ENCODE peak calls at places on chromosomes 12 and 14, in four cellular contexts. L is HFFc6, Q is small intestine, K is body of pancreas. B is an unnamed sample.

GRCh38 chr12:104357431-104357952 is 54.0 kb downstream of the EID3 start:
- DNase-seq in L (peak), Q (no peak), K (no peak), B (peak)

GRCh38 chr14:100239200-100239839 is 376 bp downstream of the YY1 start:
- DNase-seq in L (no peak), Q (no peak), K (peak), B (no peak)

GRCh38 chr12:116194935-116195431 is 82.5 kb downstream of the MED13L start:
- DNase-seq in L (no peak), Q (no peak), K (no peak), B (no peak)

GRCh38 chr14:69696633-69697557 is 70.0 kb upstream of the SRSF5 start:
- DNase-seq in L (no peak), Q (peak), K (no peak), B (no peak)

GRCh38 chr14:49946320-49947141 is 53.6 kb downstream of the ARF6 start:
- DNase-seq in L (peak), Q (peak), K (peak), B (peak)

GRCh38 chr12:25718081-25718731 is 165.1 kb upstream of the LMNTD1 start:
- DNase-seq in L (no peak), Q (no peak), K (no peak), B (no peak)

GRCh38 chr12:79732647-79733046 is 41.9 kb upstream of the PAWR start:
- DNase-seq in L (no peak), Q (no peak), K (no peak), B (no peak)

GRCh38 chr12:30970559-30971202 is 44.1 kb downstream of the TSPAN11 start:
- DNase-seq in L (no peak), Q (no peak), K (no peak), B (no peak)

GRCh38 chr12:31732926-31733548 is 4.2 kb upstream of the AMN1 start:
- DNase-seq in L (peak), Q (peak), K (no peak), B (peak)

GRCh38 chr14:92482621-92483319 is 30.8 kb upstream of the RIN3 start:
- DNase-seq in L (no peak), Q (no peak), K (no peak), B (no peak)

GRCh38 chr12:96210376-96211055 is 16.3 kb downstream of the ELK3 start:
- DNase-seq in L (no peak), Q (no peak), K (no peak), B (no peak)

GRCh38 chr14:61698216-61698980 is 3.1 kb downstream of the HIF1A start:
- DNase-seq in L (no peak), Q (no peak), K (no peak), B (no peak)

GRCh38 chr12:123106640-123107359 is 44.1 kb downstream of the PITPNM2 start:
- DNase-seq in L (no peak), Q (peak), K (no peak), B (no peak)

GRCh38 chr12:57893460-57894353 is 47.2 kb upstream of the CTDSP2 start:
- DNase-seq in L (peak), Q (peak), K (peak), B (peak)

GRCh38 chr14:66650491-66650911 is 142.6 kb downstream of the GPHN start:
- DNase-seq in L (no peak), Q (no peak), K (no peak), B (no peak)

GRCh38 chr12:29070309-29070708 is 78.8 kb upstream of the FAR2 start:
- DNase-seq in L (no peak), Q (no peak), K (no peak), B (no peak)

GRCh38 chr12:92105110-92105509 is 40.5 kb downstream of the BTG1 start:
- DNase-seq in L (no peak), Q (no peak), K (no peak), B (peak)

GRCh38 chr12:53536962-53537361 is 29.7 kb upstream of the NPFF start:
- DNase-seq in L (no peak), Q (no peak), K (no peak), B (no peak)

GRCh38 chr12:116135209-116135930 is 142.1 kb downstream of the MED13L start:
- DNase-seq in L (peak), Q (peak), K (no peak), B (peak)

GRCh38 chr12:57063991-57064725 is 14.2 kb upstream of the MYO1A start:
- DNase-seq in L (no peak), Q (no peak), K (no peak), B (no peak)

GRCh38 chr12:107396991-107397390 is 288.6 kb upstream of the PWP1 start:
- DNase-seq in L (no peak), Q (peak), K (no peak), B (peak)

GRCh38 chr14:78595797-78596196 is 425.6 kb downstream of the NRXN3 start:
- DNase-seq in L (peak), Q (peak), K (no peak), B (no peak)

GRCh38 chr12:28219827-28220226 is 29.6 kb downstream of the CCDC91 start:
- DNase-seq in L (no peak), Q (no peak), K (no peak), B (no peak)

GRCh38 chr12:93943766-93944165 is 204.6 kb upstream of the PLXNC1 start:
- DNase-seq in L (peak), Q (peak), K (no peak), B (peak)

GRCh38 chr12:126534495-126534894 is 1469.3 kb downstream of the AACS start:
- DNase-seq in L (no peak), Q (no peak), K (no peak), B (no peak)

GRCh38 chr12:1591029-1591428 is 3.4 kb downstream of the FBXL14 start:
- DNase-seq in L (peak), Q (peak), K (no peak), B (peak)

GRCh38 chr12:128864516-128865186 is 11.4 kb downstream of the GLT1D1 start:
- DNase-seq in L (no peak), Q (no peak), K (no peak), B (no peak)

GRCh38 chr14:104553166-104554087 is 26.1 kb upstream of the C14orf180 start:
- DNase-seq in L (no peak), Q (no peak), K (no peak), B (no peak)

GRCh38 chr12:67193705-67194104 is 75.5 kb upstream of the CAND1 start:
- DNase-seq in L (no peak), Q (no peak), K (no peak), B (peak)

GRCh38 chr12:109054520-109054919 is 2.1 kb downstream of the USP30 start:
- DNase-seq in L (no peak), Q (no peak), K (no peak), B (no peak)

B was measured in bronchial epithelial cell.